ENCODE peak calls at places on chromosomes 11 and 22, in nine cellular contexts. X, Q, L, N, W, S, K, A and M are unnamed samples.

GRCh38 chr22:22424210-22424800 is 84.2 kb downstream of the ZNF280B start:
- DNase-seq in X (no peak), Q (no peak), L (no peak), N (no peak), W (peak), S (no peak), K (no peak), A (no peak), M (no peak)

GRCh38 chr11:44624761-44625221 is 59.3 kb downstream of the CD82 start:
- DNase-seq in X (no peak), Q (no peak), L (no peak), N (no peak), W (no peak), S (peak), K (peak), A (peak), M (peak)

GRCh38 chr11:44382118-44382517 is 72.2 kb upstream of the ALX4 start:
- DNase-seq in X (no peak), Q (no peak), L (no peak), N (no peak), W (no peak), S (no peak), K (no peak), A (no peak), M (no peak)

GRCh38 chr11:85076535-85077330 is 550.4 kb downstream of the DLG2 start:
- DNase-seq in X (no peak), Q (no peak), L (no peak), N (no peak), W (no peak), S (no peak), K (no peak), A (no peak), M (no peak)

GRCh38 chr22:48851933-48852549 is 975.6 kb downstream of the BRD1 start:
- DNase-seq in X (no peak), Q (no peak), L (peak), N (no peak), W (no peak), S (peak), K (no peak), A (no peak), M (no peak)

GRCh38 chr22:44928711-44929347 is 81.0 kb downstream of the PHF21B start:
- DNase-seq in X (no peak), Q (no peak), L (no peak), N (no peak), W (no peak), S (peak), K (no peak), A (no peak), M (no peak)

GRCh38 chr11:20631525-20632168 is 32.2 kb downstream of the SLC6A5 start:
- DNase-seq in X (no peak), Q (no peak), L (no peak), N (no peak), W (no peak), S (no peak), K (no peak), A (no peak), M (no peak)

GRCh38 chr11:17141156-17141555 is 63.7 kb upstream of the RPS13 start:
- DNase-seq in X (no peak), Q (no peak), L (no peak), N (no peak), W (no peak), S (no peak), K (no peak), A (no peak), M (no peak)

GRCh38 chr11:9573775-9574555 is 495 bp downstream of the WEE1 start:
- DNase-seq in X (no peak), Q (no peak), L (no peak), N (no peak), W (peak), S (no peak), K (no peak), A (peak), M (no peak)

GRCh38 chr11:132579686-132580085 is 952.6 kb downstream of the OPCML start:
- DNase-seq in X (no peak), Q (no peak), L (no peak), N (no peak), W (no peak), S (no peak), K (no peak), A (no peak), M (no peak)

GRCh38 chr11:124656759-124657627 is 16.5 kb downstream of the SIAE start:
- DNase-seq in X (peak), Q (no peak), L (no peak), N (no peak), W (peak), S (no peak), K (no peak), A (no peak), M (no peak)

GRCh38 chr11:98568011-98568410 is 452.7 kb upstream of the CNTN5 start:
- DNase-seq in X (no peak), Q (no peak), L (no peak), N (no peak), W (no peak), S (no peak), K (no peak), A (no peak), M (no peak)

GRCh38 chr11:83087035-83087434 is 15.3 kb upstream of the RAB30 start:
- DNase-seq in X (no peak), Q (peak), L (peak), N (no peak), W (no peak), S (no peak), K (no peak), A (no peak), M (no peak)
- TF ChIP-seq CTCF in X (no peak), Q (peak), L (peak), N (peak), W (no peak), S (no peak), K (no peak), A (peak), M (no peak)

GRCh38 chr11:65084598-65085375 is 765 bp downstream of the ZFPL1 start:
- DNase-seq in X (no peak), Q (no peak), L (no peak), N (no peak), W (no peak), S (no peak), K (no peak), A (no peak), M (no peak)
- TF ChIP-seq CTCF in X (no peak), Q (no peak), L (no peak), N (no peak), W (no peak), S (no peak), K (no peak), A (no peak), M (no peak)

GRCh38 chr22:46878549-46878948 is 116.1 kb downstream of the TBC1D22A start:
- DNase-seq in X (no peak), Q (peak), L (no peak), N (no peak), W (peak), S (no peak), K (no peak), A (no peak), M (no peak)
- TF ChIP-seq CTCF in X (no peak), Q (no peak), L (no peak), N (no peak), W (no peak), S (no peak), K (no peak), A (no peak), M (no peak)

GRCh38 chr11:129880311-129880710 is 15.1 kb downstream of the NFRKB start:
- DNase-seq in X (no peak), Q (no peak), L (no peak), N (no peak), W (no peak), S (no peak), K (no peak), A (no peak), M (no peak)

GRCh38 chr11:129885381-129885780 is 10.0 kb downstream of the NFRKB start:
- DNase-seq in X (no peak), Q (no peak), L (no peak), N (no peak), W (no peak), S (no peak), K (no peak), A (no peak), M (no peak)

GRCh38 chr11:129884581-129884980 is 10.8 kb downstream of the NFRKB start:
- DNase-seq in X (no peak), Q (no peak), L (no peak), N (no peak), W (no peak), S (no peak), K (no peak), A (no peak), M (no peak)

DNA sequence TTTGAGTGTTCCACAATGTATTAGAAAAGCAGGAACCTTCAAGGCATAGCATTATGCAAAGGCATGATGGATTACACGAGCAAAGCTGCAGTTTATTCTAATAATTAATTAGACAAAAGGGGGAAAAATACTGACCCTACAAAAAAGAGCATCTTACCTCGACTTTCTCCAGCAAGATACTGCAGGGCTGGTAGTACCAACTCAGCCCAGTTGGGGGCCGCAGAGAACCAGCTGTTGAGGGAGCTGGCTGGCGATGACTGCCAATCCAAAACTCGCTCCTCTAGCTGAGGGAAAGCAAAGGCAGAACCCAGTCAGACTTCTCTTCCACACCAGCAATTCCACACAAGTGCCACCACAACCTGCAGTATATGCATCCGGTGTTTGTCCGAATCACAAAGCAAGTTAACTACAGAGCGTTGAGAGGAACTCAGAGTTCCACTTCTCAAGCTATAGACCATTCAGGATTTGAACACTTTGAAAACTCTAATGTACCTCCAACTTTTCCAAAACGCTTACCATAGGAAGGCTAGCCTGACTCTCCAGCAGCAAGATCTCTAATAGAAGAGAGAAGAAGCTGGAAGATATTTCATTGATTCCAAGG is 13.7 kb downstream of the NFRKB start:
- DNase-seq in X (peak), Q (peak), L (peak), N (no peak), W (peak), S (no peak), K (no peak), A (peak), M (no peak)
- TF ChIP-seq CTCF in X (peak), Q (peak), L (peak), N (peak), W (peak), S (no peak), K (peak), A (peak), M (no peak)

DNA sequence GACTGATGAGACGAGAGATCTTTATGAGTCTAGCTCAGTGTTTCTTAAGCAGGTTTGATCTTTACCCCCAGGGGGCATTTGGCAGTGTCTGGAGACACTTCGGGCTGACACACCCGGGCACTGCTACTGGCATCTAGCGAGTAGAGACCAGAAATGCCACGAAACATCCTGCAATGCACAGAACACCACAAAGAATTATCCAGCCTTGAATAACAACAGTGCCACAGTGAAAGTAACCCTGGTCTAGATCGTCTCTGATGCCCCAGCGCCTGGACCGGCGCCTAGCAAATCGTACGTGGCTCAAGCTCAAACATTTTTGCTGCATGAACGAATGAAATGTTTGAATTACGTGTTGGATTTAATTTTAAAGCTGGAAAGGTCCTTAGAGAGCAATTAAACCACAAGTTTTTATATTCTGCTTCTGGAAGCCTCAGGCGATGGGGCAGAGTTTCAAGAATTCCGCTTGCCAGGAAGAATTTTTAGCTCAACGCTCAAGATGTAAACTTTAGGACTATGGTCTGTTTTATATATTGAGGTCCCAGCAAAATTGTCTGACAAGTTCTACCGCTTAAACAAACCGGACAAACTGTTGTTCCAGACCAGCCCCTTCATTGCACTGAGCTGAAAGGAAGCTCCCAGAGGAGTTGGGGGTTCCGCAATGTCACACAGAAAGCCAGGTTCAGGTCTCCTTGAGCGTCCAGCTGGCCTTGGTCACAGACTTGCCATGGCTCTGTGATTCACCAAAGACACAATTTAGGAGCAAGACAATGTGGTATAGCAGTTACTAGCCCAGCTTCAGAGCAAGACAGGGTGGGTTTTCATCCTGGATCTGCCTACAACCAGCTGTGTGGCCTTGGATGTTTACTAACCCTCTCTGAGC is 44.2 kb upstream of the SMTN start:
- DNase-seq in X (no peak), Q (peak), L (no peak), N (no peak), W (no peak), S (peak), K (no peak), A (no peak), M (no peak)
- TF ChIP-seq CTCF in X (no peak), Q (peak), L (no peak), N (no peak), W (no peak), S (no peak), K (no peak), A (no peak), M (no peak)

GRCh38 chr11:47913569-47914244 is 65.6 kb upstream of the NUP160 start:
- DNase-seq in X (no peak), Q (peak), L (no peak), N (no peak), W (no peak), S (no peak), K (no peak), A (no peak), M (no peak)

GRCh38 chr11:47914743-47915142 is 65.6 kb upstream of the PTPRJ start:
- DNase-seq in X (no peak), Q (no peak), L (no peak), N (no peak), W (no peak), S (no peak), K (no peak), A (no peak), M (no peak)

GRCh38 chr11:47916361-47916841 is 64.0 kb upstream of the PTPRJ start:
- DNase-seq in X (no peak), Q (no peak), L (no peak), N (no peak), W (no peak), S (peak), K (peak), A (no peak), M (no peak)

GRCh38 chr11:47915407-47916137 is 64.8 kb upstream of the PTPRJ start:
- DNase-seq in X (no peak), Q (no peak), L (peak), N (no peak), W (no peak), S (no peak), K (no peak), A (no peak), M (no peak)

GRCh38 chr11:47912843-47913437 is 64.8 kb upstream of the NUP160 start:
- DNase-seq in X (no peak), Q (peak), L (no peak), N (no peak), W (no peak), S (no peak), K (no peak), A (no peak), M (no peak)
- TF ChIP-seq CTCF in X (no peak), Q (no peak), L (no peak), N (no peak), W (no peak), S (no peak), K (no peak), A (no peak), M (no peak)

DNA sequence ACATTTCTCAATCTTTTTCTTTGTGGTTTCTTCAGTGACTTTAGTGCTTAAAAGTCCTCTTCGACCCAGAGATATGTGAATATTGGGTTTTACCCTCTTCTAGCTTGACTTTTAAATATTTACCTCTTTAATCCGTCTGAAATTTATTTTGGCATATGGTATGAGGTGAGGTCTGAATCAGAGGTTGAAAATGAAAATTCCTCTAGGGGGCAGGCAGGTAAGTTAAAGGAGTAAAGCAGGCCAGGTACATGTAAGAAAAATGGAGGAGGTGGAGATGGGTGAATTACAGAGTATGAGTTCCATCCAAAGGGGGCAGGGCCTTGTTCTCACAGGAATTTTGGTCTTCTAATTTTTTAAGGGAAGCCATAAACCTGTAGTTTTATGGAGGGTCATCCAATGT is 263.8 kb upstream of the NARS2 start:
- DNase-seq in X (no peak), Q (no peak), L (no peak), N (no peak), W (no peak), S (no peak), K (no peak), A (no peak), M (no peak)
- TF ChIP-seq CTCF in X (no peak), Q (no peak), L (peak), N (peak), W (no peak), S (no peak), K (no peak), A (no peak), M (no peak)

GRCh38 chr11:76207642-76208378 is 1.5 kb upstream of the WNT11 start:
- DNase-seq in X (peak), Q (peak), L (peak), N (peak), W (peak), S (peak), K (peak), A (peak), M (peak)
- TF ChIP-seq CTCF in X (peak), Q (peak), L (peak), N (peak), W (peak), S (peak), K (peak), A (peak), M (peak)